ENCODE peak calls at places on chromosomes 7 and 10, in seven cellular contexts. T, K, J, X, C, L and V are unnamed samples.

GRCh38 chr7:66697451-66698438 is 42.8 kb upstream of the RABGEF1 start:
- DNase-seq in T (no peak), K (no peak), J (peak), X (peak), C (peak), L (no peak), V (peak)

GRCh38 chr7:87217983-87218653 is 1.4 kb downstream of the TMEM243 start:
- DNase-seq in T (no peak), K (no peak), J (no peak), X (no peak), C (no peak), L (no peak), V (no peak)

GRCh38 chr7:68619476-68619875 is 978.8 kb upstream of the AUTS2 start:
- DNase-seq in T (no peak), K (no peak), J (no peak), X (no peak), C (no peak), L (no peak), V (no peak)

GRCh38 chr10:115093286-115093775 is at the start of gene ATRNL1:
- DNase-seq in T (no peak), K (no peak), J (no peak), X (no peak), C (no peak), L (no peak), V (peak)

GRCh38 chr10:30454744-30455498 is 20.9 kb downstream of the MAP3K8 start:
- DNase-seq in T (peak), K (peak), J (peak), X (no peak), C (no peak), L (no peak), V (peak)

GRCh38 chr7:50358306-50358705 is 53.8 kb downstream of the IKZF1 start:
- DNase-seq in T (no peak), K (no peak), J (no peak), X (no peak), C (no peak), L (no peak), V (no peak)

GRCh38 chr7:146654048-146654447 is 537.4 kb downstream of the CNTNAP2 start:
- DNase-seq in T (no peak), K (no peak), J (no peak), X (no peak), C (no peak), L (no peak), V (no peak)

GRCh38 chr10:70657036-70657435 is 15.3 kb upstream of the ADAMTS14 start:
- DNase-seq in T (no peak), K (no peak), J (peak), X (no peak), C (no peak), L (no peak), V (peak)

GRCh38 chr10:15136960-15137359 is 31.5 kb downstream of the NMT2 start:
- DNase-seq in T (no peak), K (no peak), J (no peak), X (peak), C (no peak), L (no peak), V (no peak)

GRCh38 chr10:101031796-101032636 is 982 bp downstream of the SFXN3 start:
- DNase-seq in T (peak), K (no peak), J (peak), X (peak), C (peak), L (peak), V (peak)

GRCh38 chr10:107473221-107473620 is 308.7 kb upstream of the SORCS1 start:
- DNase-seq in T (no peak), K (no peak), J (no peak), X (no peak), C (no peak), L (no peak), V (no peak)

GRCh38 chr10:37748170-37748569 is 109.2 kb downstream of the ZNF248 start:
- DNase-seq in T (no peak), K (no peak), J (no peak), X (no peak), C (peak), L (no peak), V (no peak)

DNA sequence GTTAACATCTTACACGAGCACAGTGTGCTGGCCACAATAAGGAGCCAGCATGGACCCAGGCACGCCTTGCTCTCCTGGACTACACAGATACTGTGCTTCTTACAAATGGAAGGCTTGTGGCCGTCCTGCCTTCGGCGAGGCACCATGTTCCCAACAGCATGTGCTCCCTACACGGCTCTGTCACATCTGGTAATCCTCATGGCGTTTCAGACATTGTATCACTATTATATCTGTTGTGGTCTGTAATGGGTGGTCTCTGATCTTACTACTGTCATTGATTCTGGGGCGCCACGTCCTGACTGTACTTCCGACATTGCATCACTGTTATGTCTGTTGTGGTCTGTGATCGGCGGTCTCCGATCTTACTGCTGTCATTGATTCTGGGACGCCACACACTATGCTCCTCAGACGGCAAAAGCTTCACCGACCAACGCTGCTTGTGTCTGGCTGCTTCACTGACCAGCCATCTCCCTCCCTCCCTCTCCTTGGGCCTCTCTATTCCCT is 195.4 kb downstream of the MAD1L1 start:
- DNase-seq in T (no peak), K (no peak), J (peak), X (no peak), C (no peak), L (no peak), V (no peak)
- H3K9ac ChIP-seq in T (no peak), K (no peak), J (peak), X (no peak), C (no peak), L (no peak), V (peak)

DNA sequence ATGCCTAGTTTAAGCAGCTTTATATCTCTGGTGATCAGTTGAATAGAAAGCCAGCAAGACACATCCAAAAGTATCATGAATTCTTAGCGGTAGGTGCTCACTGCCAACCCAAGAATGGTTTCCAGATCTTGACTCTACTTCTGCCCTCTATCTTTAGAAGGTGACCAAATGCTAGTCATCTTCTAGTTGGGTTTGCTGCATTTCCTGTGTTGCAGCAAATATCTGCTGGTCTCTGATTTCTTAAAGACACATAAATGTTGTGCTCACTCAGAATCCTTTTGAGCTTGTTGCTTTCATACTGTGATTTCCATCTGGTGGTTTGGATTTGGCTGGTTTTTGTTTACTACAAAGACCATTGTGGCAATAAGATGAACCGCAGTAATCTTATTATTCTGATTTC is 2.2 kb downstream of the CDC123 start:
- DNase-seq in T (no peak), K (no peak), J (no peak), X (no peak), C (no peak), L (no peak), V (no peak)
- H3K9ac ChIP-seq in T (no peak), K (no peak), J (no peak), X (peak), C (no peak), L (no peak), V (no peak)

DNA sequence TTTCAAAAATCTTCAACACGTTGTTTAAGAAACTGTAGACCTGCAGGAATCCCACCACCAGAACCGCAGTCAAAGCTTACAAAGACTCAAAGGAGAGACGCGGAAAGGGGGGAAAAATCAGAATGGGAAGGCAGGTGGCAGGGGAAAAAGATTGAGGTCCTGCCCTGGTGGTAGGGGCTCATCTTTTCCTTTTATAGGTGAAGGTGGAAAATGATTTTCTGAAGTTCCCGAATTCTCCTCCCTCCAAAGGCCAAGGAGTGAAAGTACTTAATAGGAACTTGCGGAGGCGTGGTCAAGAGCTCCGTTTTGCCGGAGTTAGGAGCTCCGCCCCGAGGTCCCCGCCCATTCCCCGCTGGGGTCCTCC is 729 bp downstream of the BBIP1 start:
- DNase-seq in T (peak), K (peak), J (peak), X (peak), C (peak), L (peak), V (peak)
- H3K9ac ChIP-seq in T (peak), K (peak), J (peak), X (peak), C (peak), L (peak), V (peak)

GRCh38 chr7:41786324-41786723 is 83.4 kb upstream of the INHBA start:
- DNase-seq in T (no peak), K (no peak), J (no peak), X (no peak), C (no peak), L (no peak), V (no peak)
- H3K9ac ChIP-seq in T (no peak), K (no peak), J (no peak), X (no peak), C (no peak), L (no peak), V (no peak)

GRCh38 chr7:34222722-34223121 is 317.4 kb downstream of the BMPER start:
- DNase-seq in T (no peak), K (no peak), J (no peak), X (no peak), C (no peak), L (no peak), V (no peak)
- H3K9ac ChIP-seq in T (no peak), K (no peak), J (no peak), X (no peak), C (no peak), L (no peak), V (no peak)

DNA sequence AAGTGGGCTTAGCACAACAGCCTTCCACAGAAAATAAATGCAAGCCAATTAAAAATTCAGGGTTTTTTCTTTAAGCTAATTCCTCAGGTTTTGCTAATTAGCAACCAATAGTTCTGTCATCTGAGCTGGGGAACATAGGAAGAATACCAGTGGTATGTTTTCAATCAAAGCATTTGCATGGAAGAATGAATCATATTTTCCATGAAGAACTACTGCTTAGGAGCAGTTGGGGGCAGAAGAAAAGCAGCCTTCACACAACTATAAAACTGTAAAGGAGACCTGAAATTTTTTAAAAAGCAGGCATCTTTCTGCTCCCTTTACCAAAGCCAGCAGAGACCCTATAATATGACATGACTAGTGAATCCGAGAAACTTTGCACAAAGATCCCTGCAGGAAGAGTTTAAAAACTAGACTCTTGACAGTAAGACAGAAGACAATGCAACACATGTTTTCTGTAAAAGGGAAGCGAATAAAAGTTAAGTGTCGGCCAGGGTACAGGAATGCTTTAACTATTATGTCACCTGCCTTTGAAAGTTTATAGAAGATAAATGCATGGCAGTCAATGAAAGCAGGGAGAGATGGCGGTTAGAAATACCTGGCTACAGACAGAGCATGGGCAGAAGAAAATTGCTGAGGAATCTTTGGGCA is 93.3 kb downstream of the GLI3 start:
- DNase-seq in T (no peak), K (peak), J (peak), X (no peak), C (no peak), L (no peak), V (peak)
- H3K9ac ChIP-seq in T (no peak), K (no peak), J (no peak), X (no peak), C (no peak), L (no peak), V (no peak)

GRCh38 chr10:26488344-26488743 is 50.2 kb downstream of the APBB1IP start:
- DNase-seq in T (no peak), K (no peak), J (peak), X (no peak), C (peak), L (no peak), V (peak)

GRCh38 chr10:26491934-26492333 is 53.8 kb downstream of the APBB1IP start:
- DNase-seq in T (no peak), K (no peak), J (no peak), X (no peak), C (no peak), L (no peak), V (peak)

GRCh38 chr10:26494018-26494417 is 55.9 kb downstream of the APBB1IP start:
- DNase-seq in T (no peak), K (no peak), J (no peak), X (no peak), C (no peak), L (no peak), V (no peak)

GRCh38 chr10:26489081-26489480 is 50.9 kb downstream of the APBB1IP start:
- DNase-seq in T (no peak), K (no peak), J (no peak), X (no peak), C (no peak), L (no peak), V (no peak)

DNA sequence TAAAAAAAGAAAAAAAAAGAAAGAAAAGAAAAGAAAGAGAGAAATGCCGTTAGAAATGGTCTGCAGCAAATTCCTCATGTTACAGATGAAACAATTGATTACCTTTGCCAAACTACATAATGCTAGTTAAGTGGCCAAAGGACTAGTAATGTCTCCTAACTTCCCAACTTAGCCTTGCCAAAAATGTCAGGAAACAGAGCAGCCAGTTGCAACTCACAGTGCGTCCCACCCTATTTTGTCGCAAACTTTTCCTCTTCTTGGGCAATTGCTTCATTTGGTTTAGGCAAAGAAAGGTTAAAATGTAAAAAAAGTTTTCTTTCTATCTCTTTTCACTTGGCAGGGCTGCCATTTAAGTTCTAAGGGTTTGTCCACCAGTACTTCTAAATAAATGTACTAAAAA is 53.1 kb downstream of the APBB1IP start:
- DNase-seq in T (no peak), K (no peak), J (no peak), X (no peak), C (no peak), L (no peak), V (peak)
- H3K9ac ChIP-seq in T (no peak), K (no peak), J (no peak), X (no peak), C (no peak), L (no peak), V (peak)

DNA sequence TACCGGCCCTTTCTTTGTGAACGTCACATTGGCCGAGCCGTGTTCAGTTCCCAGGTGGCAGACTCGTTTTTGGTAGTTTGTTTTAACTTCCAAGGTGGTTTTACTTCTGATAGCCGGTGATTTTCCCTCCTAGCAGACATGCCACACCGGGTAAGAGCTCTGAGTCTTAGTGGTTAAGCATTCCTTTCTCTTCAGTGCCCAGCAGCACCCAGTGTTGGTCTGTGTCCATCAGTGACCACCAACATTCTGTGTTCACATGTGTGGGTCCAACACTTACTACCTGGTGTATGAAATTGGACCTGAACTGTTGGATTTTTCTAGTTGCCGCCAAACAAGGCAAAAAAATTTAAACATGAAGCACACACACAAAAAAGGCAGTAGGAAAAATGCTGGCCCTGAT is 9.9 kb upstream of the CSGALNACT2 start:
- DNase-seq in T (peak), K (no peak), J (no peak), X (no peak), C (no peak), L (peak), V (no peak)
- H3K9ac ChIP-seq in T (no peak), K (no peak), J (no peak), X (no peak), C (no peak), L (no peak), V (no peak)

DNA sequence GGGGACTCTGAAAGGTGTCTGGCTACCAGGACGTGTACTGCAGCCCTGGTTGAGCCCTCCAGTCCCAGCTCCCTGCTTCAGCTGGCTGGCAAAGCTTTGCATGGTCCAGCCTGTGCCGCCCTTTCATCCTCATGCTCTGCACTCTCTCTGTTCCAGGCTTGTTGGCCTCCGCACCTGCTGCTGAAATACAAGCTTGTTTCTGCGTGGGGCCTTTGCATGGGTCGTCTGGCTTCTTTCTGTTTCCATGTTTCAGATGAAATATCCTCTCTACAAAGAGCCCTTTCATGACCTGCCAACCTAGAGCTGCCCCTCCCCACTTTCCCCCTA is 45.9 kb downstream of the TSPAN15 start:
- DNase-seq in T (no peak), K (no peak), J (no peak), X (no peak), C (no peak), L (no peak), V (no peak)
- H3K9ac ChIP-seq in T (no peak), K (no peak), J (no peak), X (no peak), C (no peak), L (no peak), V (no peak)

DNA sequence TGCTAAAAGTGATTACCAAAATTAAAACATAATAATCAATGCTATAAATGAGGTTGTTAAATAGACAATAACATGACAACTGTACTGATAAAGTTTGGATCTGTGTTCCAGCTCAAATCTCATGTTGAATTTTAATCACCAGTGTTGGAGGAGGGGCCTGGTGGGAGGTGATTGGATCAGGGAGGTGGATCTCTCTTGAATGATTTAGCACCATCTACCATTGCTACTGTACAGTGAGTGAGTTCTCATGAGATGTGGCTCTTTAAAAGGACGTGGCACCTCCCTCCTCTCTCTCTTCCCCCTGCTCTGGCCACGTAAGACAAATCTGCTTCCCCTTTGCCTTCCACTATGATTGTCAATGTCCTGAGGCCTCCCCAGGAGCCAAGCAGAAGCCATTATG is 77.5 kb downstream of the HTR5A start:
- DNase-seq in T (no peak), K (no peak), J (no peak), X (no peak), C (no peak), L (no peak), V (no peak)
- H3K9ac ChIP-seq in T (no peak), K (no peak), J (no peak), X (no peak), C (no peak), L (no peak), V (no peak)